ENCODE peak calls at places on chromosomes 5 and 9, in seven cellular contexts. P is stimulated activated CD4-positive, alpha-beta T cell treated with anti-CD3 and anti-CD28 coated beads, Interleukin-1b, Interleukin-23, amount 100 ng/mL, for 4 hours; T is NCI-H82; L is CD4-positive, CD25-positive, alpha-beta regulatory T cell; V is type B pancreatic cell; K is putamen; D is NCI-H1092. F is an unnamed sample.

GRCh38 chr9:13898957-13899356 is 415.0 kb downstream of the NFIB start:
- DNase-seq in P (no peak), T (no peak), L (no peak), V (no peak), K (no peak), D (no peak), F (no peak)

GRCh38 chr5:40915341-40915926 is 6.1 kb downstream of the C7 start:
- DNase-seq in P (no peak), T (no peak), L (no peak), V (no peak), K (no peak), D (no peak), F (no peak)

GRCh38 chr9:36873247-36873875 is 160.7 kb downstream of the PAX5 start:
- DNase-seq in P (peak), T (peak), L (peak), V (no peak), K (no peak), D (peak), F (no peak)

GRCh38 chr9:81562221-81563019 is 126.9 kb downstream of the TLE1 start:
- DNase-seq in P (no peak), T (no peak), L (no peak), V (no peak), K (no peak), D (no peak), F (no peak)

GRCh38 chr5:91401175-91401574 is 18.1 kb upstream of the ARRDC3 start:
- DNase-seq in P (no peak), T (no peak), L (no peak), V (no peak), K (no peak), D (no peak), F (no peak)

GRCh38 chr9:90114641-90115040 is 509.8 kb downstream of the GADD45G start:
- DNase-seq in P (no peak), T (no peak), L (no peak), V (no peak), K (no peak), D (no peak), F (no peak)

GRCh38 chr5:98498028-98498427 is 275.4 kb upstream of the RGMB start:
- DNase-seq in P (no peak), T (no peak), L (no peak), V (no peak), K (no peak), D (no peak), F (no peak)

GRCh38 chr5:157545911-157546310 is 29.7 kb downstream of the ADAM19 start:
- DNase-seq in P (no peak), T (no peak), L (no peak), V (no peak), K (no peak), D (no peak), F (no peak)

GRCh38 chr5:23352437-23352836 is 155.0 kb upstream of the PRDM9 start:
- DNase-seq in P (no peak), T (peak), L (no peak), V (no peak), K (no peak), D (peak), F (no peak)

GRCh38 chr9:89464991-89465390 is 32.9 kb downstream of the SEMA4D start:
- DNase-seq in P (no peak), T (no peak), L (no peak), V (no peak), K (no peak), D (no peak), F (no peak)

GRCh38 chr9:81022177-81022576 is 667.2 kb downstream of the TLE1 start:
- DNase-seq in P (no peak), T (no peak), L (no peak), V (no peak), K (no peak), D (no peak), F (no peak)

F was measured in DMS153.